ENCODE peak calls at places on chromosomes 5 and 9, in four cellular contexts. Y is osteocyte, Q is body of pancreas, T is GM12865. C is an unnamed sample.
A peak's percentile ranks its signal among the peaks of the same experiment; 100 is the strongest.

GRCh38 chr5:118165619-118166018 is 822.7 kb downstream of the DTWD2 start:
- DNase-seq in Y (no peak), Q (no peak), T (no peak), C (no peak)

GRCh38 chr5:139650031-139650688 is 2.0 kb downstream of the CXXC5 start:
- DNase-seq in Y (no peak), Q (peak; percentile 57), T (peak; percentile 60), C (no peak)

GRCh38 chr9:116168231-116168630 is 14.6 kb downstream of the PAPPA start:
- DNase-seq in Y (no peak), Q (no peak), T (no peak), C (no peak)

GRCh38 chr9:95644377-95644776 is 127.6 kb upstream of the PTCH1 start:
- DNase-seq in Y (peak; percentile 30), Q (no peak), T (no peak), C (no peak)

GRCh38 chr5:91386120-91386519 is 3.0 kb upstream of the ARRDC3 start:
- DNase-seq in Y (no peak), Q (no peak), T (no peak), C (no peak)

GRCh38 chr5:118009761-118010297 is 978.5 kb downstream of the DTWD2 start:
- DNase-seq in Y (no peak), Q (no peak), T (no peak), C (no peak)

GRCh38 chr5:143417503-143418139 is 14.1 kb upstream of the NR3C1 start:
- DNase-seq in Y (no peak), Q (no peak), T (no peak), C (no peak)

GRCh38 chr5:61280766-61281427 is 51.2 kb upstream of the ZSWIM6 start:
- DNase-seq in Y (no peak), Q (peak; percentile 67), T (no peak), C (peak; percentile 59)

GRCh38 chr9:136373300-136374182 is at the start of gene CARD9:
- DNase-seq in Y (no peak), Q (no peak), T (no peak), C (no peak)

GRCh38 chr5:169595172-169595820 is 11.7 kb downstream of the SPDL1 start:
- DNase-seq in Y (no peak), Q (no peak), T (no peak), C (no peak)

GRCh38 chr5:55172051-55172899 is 702 bp downstream of the CDC20B start:
- DNase-seq in Y (no peak), Q (peak; percentile 58), T (peak; percentile 85), C (peak; percentile 58)

DNA sequence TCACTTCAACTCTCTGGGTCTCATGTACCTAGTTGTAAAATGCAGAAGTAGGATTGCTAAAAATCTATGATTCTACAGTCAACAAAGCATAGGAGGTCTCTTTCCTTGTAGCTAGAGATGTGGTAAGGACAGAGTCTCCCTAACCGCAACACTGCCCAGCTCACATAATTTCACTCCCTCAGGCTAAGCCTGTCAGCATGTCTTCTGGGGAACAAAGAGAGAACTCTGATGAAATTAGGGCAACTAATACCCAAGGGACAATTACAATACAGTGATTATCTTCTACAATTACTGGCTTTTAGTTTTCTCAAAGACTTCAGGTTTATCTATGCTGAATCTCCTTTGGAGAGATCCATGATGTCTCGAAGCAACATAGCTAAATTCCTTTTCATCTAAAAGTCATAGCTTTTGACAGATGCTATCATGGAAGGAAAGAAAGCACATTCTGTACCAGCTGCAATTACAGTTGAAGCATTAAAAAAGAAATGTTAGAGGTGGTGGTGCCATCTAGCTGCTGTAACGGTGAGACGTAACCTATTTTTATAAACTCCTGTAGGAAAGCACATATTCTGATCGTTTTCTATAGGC is 141.1 kb upstream of the TARS1 start:
- DNase-seq in Y (no peak), Q (no peak), T (peak; percentile 26), C (peak; percentile 21)
- TF ChIP-seq CTCF in Y (peak; percentile 74), Q (peak; percentile 23), T (no peak), C (no peak)

GRCh38 chr9:34380034-34380510 is 3.4 kb upstream of the MYORG start:
- DNase-seq in Y (peak; percentile 76), Q (no peak), T (no peak), C (no peak)

GRCh38 chr9:34381323-34381722 is 4.6 kb upstream of the MYORG start:
- DNase-seq in Y (peak; percentile 71), Q (no peak), T (no peak), C (no peak)

GRCh38 chr9:34380511-34381315 is 4.0 kb upstream of the MYORG start:
- DNase-seq in Y (peak; percentile 86), Q (peak; percentile 81), T (peak; percentile 82), C (peak; percentile 53)

GRCh38 chr9:34378376-34379060 is 1.8 kb upstream of the MYORG start:
- DNase-seq in Y (no peak), Q (no peak), T (no peak), C (no peak)

DNA sequence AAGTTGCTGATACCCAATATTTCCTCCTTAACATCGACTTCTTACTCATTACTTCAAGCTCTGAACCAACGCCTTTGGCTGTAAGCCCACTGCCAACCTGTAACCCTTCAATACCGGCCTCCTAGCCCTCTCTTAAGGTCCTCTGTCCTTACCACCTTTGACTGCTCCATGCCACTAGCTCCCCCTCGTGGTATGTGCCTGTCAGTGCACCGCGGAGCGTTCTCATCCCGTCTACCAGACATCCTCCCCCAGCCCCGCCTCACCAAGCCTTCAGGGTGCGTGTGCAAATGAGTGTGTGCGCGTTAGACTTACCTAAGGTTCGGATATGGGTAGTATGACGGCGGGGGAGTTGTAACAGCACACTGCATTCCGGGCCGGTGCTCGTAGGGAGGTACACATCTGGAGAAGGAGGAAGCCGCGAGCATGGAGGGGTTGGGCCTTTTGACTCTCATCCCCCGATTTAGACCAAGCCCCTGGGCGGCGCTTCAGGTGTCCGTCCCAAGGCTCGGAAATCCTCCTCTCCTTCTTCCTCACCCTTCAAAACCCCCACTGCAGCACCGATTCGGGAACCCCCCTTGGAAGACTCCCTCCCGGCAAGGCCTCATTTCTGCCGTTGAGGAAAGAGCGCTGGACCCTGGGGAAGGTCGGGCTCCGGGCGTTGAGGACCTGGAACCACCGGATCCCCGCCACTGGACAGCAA is 2.8 kb upstream of the MYORG start:
- DNase-seq in Y (peak; percentile 91), Q (peak; percentile 91), T (peak; percentile 90), C (peak; percentile 85)
- TF ChIP-seq CTCF in Y (peak; percentile 90), Q (peak; percentile 99), T (peak; percentile 99), C (peak; percentile 89)

DNA sequence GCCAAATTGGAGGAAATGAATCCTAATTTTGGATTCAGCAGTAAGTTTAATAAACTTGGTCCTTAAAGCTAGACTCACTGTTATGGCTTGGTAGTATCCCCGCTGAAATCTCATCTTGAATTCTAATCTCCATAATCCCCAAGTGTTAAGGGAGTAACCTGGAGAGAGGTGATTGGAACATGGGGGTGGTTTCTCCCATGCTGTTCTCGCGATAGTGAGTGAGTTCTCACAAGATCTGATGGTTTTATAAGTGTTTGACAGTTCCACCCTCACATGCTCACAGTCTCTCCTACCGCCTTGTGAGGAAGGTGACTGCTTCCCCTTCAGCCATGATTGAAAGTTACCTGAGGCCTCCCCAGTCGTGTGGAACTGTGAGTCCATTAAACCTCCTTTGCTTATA is 824.5 kb upstream of the WWC1 start:
- DNase-seq in Y (no peak), Q (no peak), T (no peak), C (no peak)
- TF ChIP-seq CTCF in Y (no peak), Q (no peak), T (no peak), C (no peak)

GRCh38 chr5:115262066-115262404 is 642 bp downstream of the PGGT1B start:
- DNase-seq in Y (no peak), Q (no peak), T (peak; percentile 24), C (no peak)
- TF ChIP-seq CTCF in Y (no peak), Q (no peak), T (no peak), C (no peak)

DNA sequence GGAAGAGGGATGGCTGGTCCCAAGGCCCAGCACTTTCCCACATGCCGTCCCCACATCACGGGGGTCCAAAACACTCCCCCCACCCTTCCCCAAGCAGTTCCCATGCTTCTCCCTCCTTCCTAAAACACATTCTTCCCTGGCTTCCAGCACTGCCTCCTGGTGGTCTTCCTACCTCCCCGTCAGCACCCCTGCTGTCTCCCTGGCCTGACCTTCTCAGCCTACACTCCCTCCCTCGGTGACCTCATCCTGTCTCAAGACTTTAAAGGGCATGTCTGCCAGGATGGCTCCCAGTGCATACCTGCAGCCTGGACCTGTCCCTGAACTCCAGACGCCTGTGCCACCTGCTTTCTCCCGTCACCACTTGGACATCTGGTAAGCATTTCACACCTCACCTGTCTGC is 4.3 kb upstream of the NCS1 start:
- DNase-seq in Y (no peak), Q (no peak), T (no peak), C (no peak)
- TF ChIP-seq CTCF in Y (no peak), Q (no peak), T (no peak), C (no peak)